ENCODE peak calls at places on chromosomes 6 and 20, in eight cellular contexts. L, Q, A, D, V, H, M and F are unnamed samples.

GRCh38 chr6:1577146-1577680 is 32.5 kb upstream of the FOXC1 start:
- DNase-seq in L (no peak), Q (no peak), A (no peak), D (no peak), V (no peak), H (no peak), M (no peak), F (no peak)

GRCh38 chr6:107198631-107199416 is 83.5 kb upstream of the BEND3 start:
- DNase-seq in L (no peak), Q (no peak), A (no peak), D (no peak), V (no peak), H (no peak), M (no peak), F (no peak)

GRCh38 chr6:97394160-97394748 is 111.2 kb upstream of the MMS22L start:
- DNase-seq in L (peak), Q (peak), A (peak), D (peak), V (peak), H (peak), M (peak), F (peak)

GRCh38 chr6:132362318-132363185 is 38.7 kb downstream of the MOXD1 start:
- DNase-seq in L (peak), Q (no peak), A (no peak), D (no peak), V (no peak), H (peak), M (no peak), F (no peak)

GRCh38 chr6:15763827-15764226 is 101.0 kb upstream of the DTNBP1 start:
- DNase-seq in L (peak), Q (no peak), A (no peak), D (no peak), V (peak), H (no peak), M (no peak), F (peak)

GRCh38 chr6:148359228-148359627 is 16.6 kb downstream of the SASH1 start:
- DNase-seq in L (no peak), Q (no peak), A (no peak), D (no peak), V (no peak), H (no peak), M (no peak), F (no peak)

GRCh38 chr20:53216856-53217576 is 244.9 kb downstream of the TSHZ2 start:
- DNase-seq in L (peak), Q (no peak), A (peak), D (peak), V (peak), H (peak), M (peak), F (peak)

GRCh38 chr6:13513606-13514502 is 26.5 kb upstream of the GFOD1 start:
- DNase-seq in L (no peak), Q (no peak), A (no peak), D (no peak), V (no peak), H (no peak), M (no peak), F (no peak)

GRCh38 chr6:131955876-131956275 is 4.7 kb upstream of the CCN2 start:
- DNase-seq in L (no peak), Q (no peak), A (no peak), D (no peak), V (no peak), H (no peak), M (no peak), F (no peak)